ENCODE peak calls at places on chromosomes 2 and 18, in nine cellular contexts. J is CD8-positive, alpha-beta memory T cell; W is Panc1; V is right cardiac atrium; M is WERI-Rb-1; C is uterus; R is neuronal stem cell; D is CD4-positive, CD25-positive, alpha-beta regulatory T cell; Z is prostate gland. X is an unnamed sample. For H3K9me3 and H3K27me3, the result is how much of the 10 kb centered on the place peaks cover.

GRCh38 chr2:69122271-69122670 is 109.3 kb downstream of the ANTXR1 start:
- DNase-seq in J (no peak), W (no peak), V (no peak), M (no peak), C (no peak), R (no peak), D (no peak), Z (no peak), X (no peak)

GRCh38 chr2:108866041-108866440 is 79.5 kb downstream of the CCDC138 start:
- DNase-seq in J (no peak), W (no peak), V (no peak), M (no peak), C (no peak), R (no peak), D (no peak), Z (no peak), X (no peak)

GRCh38 chr2:15112216-15112615 is 448.9 kb downstream of the NBAS start:
- DNase-seq in J (no peak), W (no peak), V (no peak), M (no peak), C (no peak), R (peak), D (peak), Z (no peak), X (no peak)

GRCh38 chr2:23632386-23632785 is 247.4 kb downstream of the KLHL29 start:
- DNase-seq in J (no peak), W (no peak), V (no peak), M (no peak), C (no peak), R (no peak), D (no peak), Z (no peak), X (no peak)

GRCh38 chr18:23735021-23735464 is 45.8 kb downstream of the LAMA3 start:
- DNase-seq in J (no peak), W (no peak), V (no peak), M (no peak), C (no peak), R (no peak), D (no peak), Z (no peak), X (no peak)

GRCh38 chr2:30266051-30266621 is 34.8 kb downstream of the LBH start:
- DNase-seq in J (peak), W (no peak), V (no peak), M (no peak), C (peak), R (no peak), D (peak), Z (no peak), X (peak)

GRCh38 chr18:13159579-13159978 is 59.0 kb upstream of the LDLRAD4 start:
- DNase-seq in J (peak), W (peak), V (no peak), M (peak), C (no peak), R (peak), D (peak), Z (no peak), X (no peak)

GRCh38 chr18:5868218-5868904 is 27.0 kb downstream of the TMEM200C start:
- DNase-seq in J (no peak), W (peak), V (peak), M (peak), C (peak), R (peak), D (peak), Z (peak), X (no peak)

GRCh38 chr18:76962851-76963250 is 140.5 kb downstream of the ZNF236 start:
- DNase-seq in J (no peak), W (no peak), V (no peak), M (no peak), C (no peak), R (no peak), D (no peak), Z (no peak), X (no peak)

GRCh38 chr2:66024396-66024795 is 410.5 kb upstream of the MEIS1 start:
- DNase-seq in J (no peak), W (no peak), V (no peak), M (peak), C (no peak), R (no peak), D (no peak), Z (no peak), X (no peak)

GRCh38 chr18:55266981-55267380 is 307.7 kb upstream of the CCDC68 start:
- DNase-seq in J (no peak), W (no peak), V (no peak), M (no peak), C (no peak), R (no peak), D (no peak), Z (no peak), X (no peak)

GRCh38 chr18:9434240-9434701 is 41.0 kb upstream of the RALBP1 start:
- DNase-seq in J (no peak), W (no peak), V (no peak), M (no peak), C (no peak), R (peak), D (peak), Z (no peak), X (no peak)

GRCh38 chr2:46337208-46337994 is 40.2 kb downstream of the EPAS1 start:
- DNase-seq in J (no peak), W (no peak), V (no peak), M (no peak), C (no peak), R (no peak), D (no peak), Z (no peak), X (no peak)

GRCh38 chr2:108220191-108220590 is 19.6 kb upstream of the SULT1C3 start:
- DNase-seq in J (no peak), W (no peak), V (no peak), M (no peak), C (no peak), R (no peak), D (no peak), Z (peak), X (no peak)

GRCh38 chr18:76604642-76605240 is 109.7 kb upstream of the ZNF516 start:
- DNase-seq in J (no peak), W (no peak), V (no peak), M (no peak), C (no peak), R (no peak), D (no peak), Z (no peak), X (no peak)

GRCh38 chr2:142725386-142725785 is 152.1 kb upstream of the KYNU start:
- DNase-seq in J (no peak), W (no peak), V (no peak), M (no peak), C (no peak), R (no peak), D (no peak), Z (no peak), X (no peak)

GRCh38 chr18:72866901-72867701 is 686 bp downstream of the NETO1 start:
- DNase-seq in J (no peak), W (no peak), V (no peak), M (peak), C (no peak), R (peak), D (no peak), Z (no peak), X (no peak)

GRCh38 chr18:35055105-35055504 is 13.9 kb downstream of the MAPRE2 start:
- DNase-seq in J (no peak), W (no peak), V (no peak), M (no peak), C (no peak), R (no peak), D (no peak), Z (no peak), X (no peak)

GRCh38 chr2:222269132-222269531 is 29.7 kb downstream of the PAX3 start:
- DNase-seq in J (no peak), W (no peak), V (no peak), M (no peak), C (no peak), R (peak), D (no peak), Z (no peak), X (no peak)

GRCh38 chr18:4412286-4412685 is 42.8 kb downstream of the DLGAP1 start:
- DNase-seq in J (no peak), W (no peak), V (no peak), M (no peak), C (no peak), R (no peak), D (no peak), Z (peak), X (no peak)

GRCh38 chr2:175153-175786 is 88.6 kb downstream of the SH3YL1 start:
- DNase-seq in J (no peak), W (no peak), V (no peak), M (no peak), C (peak), R (no peak), D (no peak), Z (no peak), X (no peak)

GRCh38 chr2:238439093-238439849 is 12.5 kb downstream of the ASB1 start:
- DNase-seq in J (no peak), W (peak), V (peak), M (no peak), C (no peak), R (no peak), D (peak), Z (no peak), X (no peak)

GRCh38 chr2:162029287-162029901 is 44.6 kb downstream of the DPP4 start:
- DNase-seq in J (no peak), W (no peak), V (no peak), M (no peak), C (no peak), R (no peak), D (no peak), Z (no peak), X (no peak)

GRCh38 chr2:207165121-207166038 is at the start of gene KLF7:
- DNase-seq in J (peak), W (no peak), V (peak), M (peak), C (peak), R (no peak), D (peak), Z (peak), X (peak)

GRCh38 chr2:235054919-235055318 is 103.1 kb downstream of the SH3BP4 start:
- DNase-seq in J (no peak), W (no peak), V (no peak), M (no peak), C (no peak), R (no peak), D (no peak), Z (no peak), X (no peak)

GRCh38 chr2:46663614-46664013 is 184.2 kb downstream of the TMEM247 start:
- DNase-seq in J (no peak), W (no peak), V (no peak), M (peak), C (no peak), R (no peak), D (no peak), Z (no peak), X (no peak)

GRCh38 chr2:11583840-11584529 is 50.1 kb downstream of the GREB1 start:
- DNase-seq in J (peak), W (peak), V (peak), M (peak), C (peak), R (peak), D (peak), Z (peak), X (peak)

GRCh38 chr2:216465580-216466197 is 33.0 kb upstream of the RPL37A start:
- DNase-seq in J (no peak), W (no peak), V (no peak), M (no peak), C (no peak), R (no peak), D (no peak), Z (no peak), X (no peak)

GRCh38 chr2:131567891-131568290 is 40.2 kb downstream of the CCDC74A start:
- DNase-seq in J (no peak), W (no peak), V (no peak), M (no peak), C (no peak), R (no peak), D (no peak), Z (no peak), X (no peak)

GRCh38 chr2:138922973-138923563 is 142.9 kb upstream of the NXPH2 start:
- DNase-seq in J (no peak), W (peak), V (no peak), M (no peak), C (no peak), R (no peak), D (no peak), Z (no peak), X (no peak)

DNA sequence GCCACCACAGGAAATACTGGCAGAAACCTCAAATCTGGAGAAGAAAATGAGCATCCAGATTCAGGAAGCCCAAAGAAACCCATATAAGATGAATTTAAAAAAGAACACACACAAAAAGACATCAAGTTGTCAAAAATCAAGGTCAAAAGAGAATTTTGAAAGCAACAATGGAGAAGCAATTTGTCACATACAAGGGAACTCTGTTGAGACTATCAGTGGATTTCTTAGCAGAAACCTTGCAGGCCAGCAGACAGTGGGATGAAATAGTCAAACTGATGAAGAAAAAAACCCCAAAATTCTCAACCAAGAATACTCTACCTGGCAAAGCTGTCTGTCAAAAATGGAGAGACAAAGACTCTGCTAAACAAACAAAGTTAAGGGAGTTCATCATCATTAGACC is 272.6 kb downstream of the ADCYAP1 start:
- DNase-seq in J (no peak), W (no peak), V (no peak), M (no peak), C (no peak), R (no peak), D (no peak), Z (no peak), X (no peak)
- H3K9me3 ChIP-seq in J (under half), W (under half), V (under half), M (under half), C (under half), R (under half), D (under half), Z (under half), X (under half)

GRCh38 chr2:149894760-149895159 is 307.2 kb upstream of the MMADHC start:
- DNase-seq in J (no peak), W (no peak), V (no peak), M (no peak), C (no peak), R (no peak), D (no peak), Z (no peak), X (no peak)
- H3K27me3 ChIP-seq in J (under half), W (under half), V (under half), M (under half), C (under half), R (under half), D (under half), Z (under half), X (under half)

DNA sequence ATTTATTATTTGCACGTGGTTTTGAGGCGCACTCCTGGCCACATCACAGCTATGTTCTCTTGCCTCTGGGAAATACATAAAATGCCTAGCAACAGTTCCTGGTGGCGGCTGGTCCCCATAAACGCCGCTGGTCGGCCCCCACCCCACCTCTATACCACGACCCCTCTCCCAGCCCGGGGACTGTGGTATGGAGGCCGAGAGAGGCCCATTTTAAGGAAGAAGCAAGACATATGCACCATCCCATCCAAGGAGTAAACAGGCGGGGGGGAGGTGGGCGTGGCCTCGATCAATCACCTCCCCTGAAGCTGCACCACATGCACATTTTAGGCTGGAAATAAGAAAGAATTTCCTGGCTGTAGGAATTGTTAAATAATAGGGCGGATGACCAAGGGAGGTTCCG is 82.6 kb downstream of the BCL2 start:
- DNase-seq in J (no peak), W (no peak), V (peak), M (no peak), C (peak), R (no peak), D (no peak), Z (no peak), X (no peak)
- H3K4me3 ChIP-seq in J (no peak), W (no peak), V (no peak), M (no peak), C (peak), R (no peak), D (no peak), Z (no peak), X (no peak)

GRCh38 chr18:25826377-25826776 is 264.0 kb downstream of the SS18 start:
- DNase-seq in J (no peak), W (no peak), V (no peak), M (no peak), C (no peak), R (no peak), D (no peak), Z (no peak), X (no peak)
- H3K9me3 ChIP-seq in J (under half), W (under half), V (under half), M (under half), C (under half), R (under half), D (under half), Z (under half), X (under half)

GRCh38 chr18:505483-506122 is 5.1 kb upstream of the COLEC12 start:
- DNase-seq in J (no peak), W (no peak), V (no peak), M (no peak), C (no peak), R (no peak), D (no peak), Z (no peak), X (no peak)
- H3K27me3 ChIP-seq in J (under half), W (under half), V (under half), M (under half), C (under half), R (under half), D (under half), Z (under half), X (under half)

GRCh38 chr18:525066-525797 is 24.7 kb upstream of the COLEC12 start:
- DNase-seq in J (no peak), W (peak), V (no peak), M (no peak), C (peak), R (no peak), D (no peak), Z (no peak), X (no peak)
- H3K4me3 ChIP-seq in J (no peak), W (no peak), V (no peak), M (no peak), C (no peak), R (no peak), D (no peak), Z (no peak), X (no peak)

GRCh38 chr18:53754154-53754553 is 470.3 kb downstream of the MBD2 start:
- DNase-seq in J (no peak), W (no peak), V (no peak), M (no peak), C (no peak), R (no peak), D (no peak), Z (no peak), X (no peak)

GRCh38 chr18:53755914-53756606 is 468.4 kb downstream of the MBD2 start:
- DNase-seq in J (no peak), W (no peak), V (no peak), M (no peak), C (no peak), R (no peak), D (no peak), Z (no peak), X (no peak)

GRCh38 chr18:53756607-53756972 is 467.9 kb downstream of the MBD2 start:
- DNase-seq in J (no peak), W (no peak), V (no peak), M (no peak), C (no peak), R (no peak), D (no peak), Z (no peak), X (no peak)

GRCh38 chr18:53753616-53754015 is 470.9 kb downstream of the MBD2 start:
- DNase-seq in J (no peak), W (no peak), V (no peak), M (no peak), C (no peak), R (peak), D (no peak), Z (no peak), X (no peak)

GRCh38 chr18:53752968-53753367 is 471.5 kb downstream of the MBD2 start:
- DNase-seq in J (no peak), W (no peak), V (no peak), M (no peak), C (no peak), R (no peak), D (no peak), Z (no peak), X (no peak)
- H3K9me3 ChIP-seq in J (under half), W (under half), V (under half), M (under half), C (under half), R (under half), D (under half), Z (under half), X (under half)

DNA sequence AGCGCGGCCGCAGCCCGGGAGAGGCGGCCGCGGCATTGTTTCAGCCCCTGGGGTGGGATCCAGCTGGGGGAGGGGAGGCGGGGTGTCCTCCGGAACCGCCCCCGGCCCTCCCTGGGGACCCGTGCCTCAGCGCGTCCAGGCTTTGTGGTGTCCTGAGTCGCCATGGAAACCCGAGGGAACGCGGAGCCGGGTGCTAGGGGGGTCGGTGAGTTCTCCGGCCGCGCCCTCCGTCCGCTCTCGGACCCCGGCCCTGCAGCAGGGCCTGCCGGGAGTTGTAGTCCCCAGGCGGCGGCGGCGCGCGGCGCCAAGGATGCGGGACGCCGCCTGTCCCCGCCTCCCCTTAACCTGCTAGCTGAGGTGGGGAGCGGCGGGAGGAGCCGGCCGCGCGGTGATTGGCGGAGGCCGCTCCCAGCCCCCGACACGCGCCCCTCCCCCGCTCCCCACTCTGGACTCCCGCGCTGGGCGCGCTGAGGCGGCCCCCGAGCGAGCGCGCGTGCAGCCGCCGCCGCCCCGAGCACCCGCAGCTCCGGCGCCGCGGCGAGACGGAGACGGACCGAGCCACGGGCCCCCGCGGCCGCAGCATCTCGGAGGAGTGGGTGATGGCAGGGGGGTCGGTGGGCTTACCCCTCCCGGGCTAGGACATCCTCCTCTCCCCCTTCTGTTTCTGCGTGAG is at the start of gene DPYSL5:
- DNase-seq in J (peak), W (no peak), V (peak), M (peak), C (no peak), R (peak), D (no peak), Z (no peak), X (no peak)
- H3K27me3 ChIP-seq in J (half or more), W (under half), V (under half), M (under half), C (under half), R (under half), D (under half), Z (under half), X (half or more)

GRCh38 chr2:196241175-196241574 is 69.8 kb upstream of the STK17B start:
- DNase-seq in J (no peak), W (no peak), V (no peak), M (no peak), C (no peak), R (no peak), D (no peak), Z (no peak), X (no peak)

GRCh38 chr2:196239622-196240587 is 68.5 kb upstream of the STK17B start:
- DNase-seq in J (peak), W (no peak), V (peak), M (no peak), C (peak), R (no peak), D (peak), Z (no peak), X (peak)

GRCh38 chr2:196234672-196235071 is 63.3 kb upstream of the STK17B start:
- DNase-seq in J (no peak), W (no peak), V (no peak), M (no peak), C (no peak), R (no peak), D (peak), Z (no peak), X (peak)

GRCh38 chr2:196242131-196242620 is 70.8 kb upstream of the STK17B start:
- DNase-seq in J (peak), W (no peak), V (no peak), M (no peak), C (no peak), R (no peak), D (peak), Z (no peak), X (no peak)

DNA sequence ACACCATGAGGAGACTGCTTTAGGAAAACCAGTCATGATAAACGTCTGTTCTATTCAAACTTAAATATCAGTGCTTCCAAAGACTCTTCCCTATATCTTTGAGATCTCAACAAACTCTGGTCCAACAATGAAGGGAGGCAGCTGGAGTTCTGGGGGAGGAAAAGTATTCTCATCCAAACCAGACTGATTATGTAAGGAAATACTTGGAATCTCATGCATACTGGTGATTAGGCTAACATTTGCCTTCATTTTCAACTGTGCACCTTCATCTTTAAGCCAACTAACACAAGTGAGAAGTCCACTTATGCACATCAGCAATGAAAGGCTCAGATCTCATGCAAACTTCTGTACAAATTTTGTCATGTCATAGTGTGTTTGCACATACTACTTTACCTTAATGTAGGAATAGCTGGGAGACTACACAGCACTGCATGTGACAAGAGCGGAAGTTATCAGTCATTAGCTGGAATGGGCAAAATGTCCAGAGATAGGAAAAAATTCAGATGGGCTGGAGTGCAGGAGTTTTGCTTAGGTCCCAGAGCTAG is 67.5 kb upstream of the STK17B start:
- DNase-seq in J (no peak), W (no peak), V (no peak), M (no peak), C (no peak), R (no peak), D (no peak), Z (no peak), X (no peak)
- H3K4me3 ChIP-seq in J (peak), W (no peak), V (no peak), M (no peak), C (no peak), R (no peak), D (peak), Z (no peak), X (no peak)